ENCODE peak calls at places on chromosomes 3 and 15, in six cellular contexts. One of them, this sample, is unnamed.

GRCh38 chr3:51397389-51397788 is 6.3 kb downstream of the RBM15B start:
- DNase-seq in fibroblast of lung: no peak
- DNase-seq in mesendoderm: no peak
- DNase-seq in Panc1: no peak
- DNase-seq in cardiac muscle cell: no peak
- DNase-seq in hepatocyte: no peak
- DNase-seq in this sample: no peak

GRCh38 chr3:100420885-100421284 is 19.5 kb downstream of the LNP1 start:
- DNase-seq in fibroblast of lung: no peak
- DNase-seq in mesendoderm: no peak
- DNase-seq in hepatocyte: no peak
- DNase-seq in cardiac muscle cell: no peak
- DNase-seq in Panc1: no peak
- DNase-seq in this sample: no peak

GRCh38 chr15:86229966-86230365 is 150.3 kb downstream of the AGBL1 start:
- DNase-seq in cardiac muscle cell: no peak
- DNase-seq in hepatocyte: no peak
- DNase-seq in Panc1: no peak
- DNase-seq in mesendoderm: peak; percentile 66
- DNase-seq in fibroblast of lung: no peak
- DNase-seq in this sample: no peak

GRCh38 chr15:43514241-43515057 is 3.0 kb upstream of the MAP1A start:
- DNase-seq in mesendoderm: peak; percentile 76
- DNase-seq in hepatocyte: peak; percentile 44
- DNase-seq in fibroblast of lung: peak; percentile 43
- DNase-seq in cardiac muscle cell: peak; percentile 30
- DNase-seq in Panc1: no peak
- DNase-seq in this sample: peak; percentile 72

GRCh38 chr15:36579792-36580431 is 486 bp downstream of the CDIN1 start:
- DNase-seq in cardiac muscle cell: no peak
- DNase-seq in hepatocyte: peak; percentile 33
- DNase-seq in fibroblast of lung: no peak
- DNase-seq in Panc1: no peak
- DNase-seq in mesendoderm: no peak
- DNase-seq in this sample: no peak

GRCh38 chr3:50251220-50251619 is 15.2 kb downstream of the GNAI2 start:
- DNase-seq in mesendoderm: no peak
- DNase-seq in hepatocyte: no peak
- DNase-seq in Panc1: no peak
- DNase-seq in fibroblast of lung: peak; percentile 94
- DNase-seq in cardiac muscle cell: peak; percentile 73
- DNase-seq in this sample: peak; percentile 59

GRCh38 chr3:46065751-46066256 is 38.5 kb upstream of the XCR1 start:
- DNase-seq in Panc1: no peak
- DNase-seq in cardiac muscle cell: no peak
- DNase-seq in mesendoderm: no peak
- DNase-seq in hepatocyte: no peak
- DNase-seq in fibroblast of lung: no peak
- DNase-seq in this sample: no peak

GRCh38 chr3:138034918-138035317 is 25.0 kb downstream of the CLDN18 start:
- DNase-seq in fibroblast of lung: peak; percentile 18
- DNase-seq in hepatocyte: no peak
- DNase-seq in cardiac muscle cell: no peak
- DNase-seq in mesendoderm: no peak
- DNase-seq in Panc1: no peak
- DNase-seq in this sample: no peak

GRCh38 chr3:36540898-36541518 is 160.7 kb downstream of the STAC start:
- DNase-seq in cardiac muscle cell: peak; percentile 61
- DNase-seq in Panc1: peak; percentile 15
- DNase-seq in fibroblast of lung: peak; percentile 39
- DNase-seq in mesendoderm: peak; percentile 56
- DNase-seq in hepatocyte: peak; percentile 57
- DNase-seq in this sample: no peak

GRCh38 chr3:55416381-55416821 is 70.7 kb downstream of the WNT5A start:
- DNase-seq in hepatocyte: peak; percentile 62
- DNase-seq in Panc1: no peak
- DNase-seq in fibroblast of lung: peak; percentile 89
- DNase-seq in cardiac muscle cell: peak; percentile 66
- DNase-seq in mesendoderm: no peak
- DNase-seq in this sample: no peak

GRCh38 chr15:77642019-77642418 is 9.3 kb upstream of the LINGO1 start:
- DNase-seq in hepatocyte: no peak
- DNase-seq in fibroblast of lung: no peak
- DNase-seq in cardiac muscle cell: no peak
- DNase-seq in Panc1: no peak
- DNase-seq in mesendoderm: no peak
- DNase-seq in this sample: no peak

GRCh38 chr3:72141264-72141663 is 356.3 kb upstream of the PROK2 start:
- DNase-seq in hepatocyte: no peak
- DNase-seq in fibroblast of lung: no peak
- DNase-seq in Panc1: no peak
- DNase-seq in mesendoderm: no peak
- DNase-seq in cardiac muscle cell: no peak
- DNase-seq in this sample: no peak

GRCh38 chr3:191336833-191337232 is 6.5 kb upstream of the UTS2B start:
- DNase-seq in cardiac muscle cell: no peak
- DNase-seq in hepatocyte: no peak
- DNase-seq in Panc1: no peak
- DNase-seq in mesendoderm: no peak
- DNase-seq in fibroblast of lung: no peak
- DNase-seq in this sample: no peak

DNA sequence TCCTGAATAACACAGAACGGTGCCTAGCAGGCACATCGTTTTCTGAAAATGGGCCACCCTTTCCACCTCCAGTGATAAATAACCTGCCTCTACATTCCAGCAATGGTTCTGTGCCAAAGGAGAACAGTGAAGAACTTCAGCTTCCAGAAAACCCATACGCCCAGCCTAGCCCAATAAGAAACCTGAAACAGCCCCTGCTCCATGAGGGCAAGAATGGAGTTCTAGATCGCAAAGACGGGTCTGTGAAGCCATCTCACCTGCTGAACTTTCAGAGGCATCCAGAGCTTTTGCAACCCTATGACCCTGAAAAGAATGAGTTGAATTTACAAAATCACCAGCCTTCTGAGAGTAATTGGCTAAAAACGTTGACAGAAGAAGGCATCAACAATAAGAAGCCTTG is 61.9 kb downstream of the CGNL1 start:
- DNase-seq in mesendoderm: no peak
- DNase-seq in hepatocyte: no peak
- DNase-seq in Panc1: no peak
- DNase-seq in cardiac muscle cell: no peak
- DNase-seq in fibroblast of lung: no peak
- DNase-seq in this sample: no peak
- H3K27ac ChIP-seq in mesendoderm: no peak overlapping the region
- H3K27ac ChIP-seq in hepatocyte: no peak overlapping the region
- H3K27ac ChIP-seq in Panc1: no peak overlapping the region
- H3K27ac ChIP-seq in cardiac muscle cell: peak overlapping the region; percentile 94
- H3K27ac ChIP-seq in fibroblast of lung: no peak overlapping the region
- H3K27ac ChIP-seq in this sample: no peak overlapping the region

DNA sequence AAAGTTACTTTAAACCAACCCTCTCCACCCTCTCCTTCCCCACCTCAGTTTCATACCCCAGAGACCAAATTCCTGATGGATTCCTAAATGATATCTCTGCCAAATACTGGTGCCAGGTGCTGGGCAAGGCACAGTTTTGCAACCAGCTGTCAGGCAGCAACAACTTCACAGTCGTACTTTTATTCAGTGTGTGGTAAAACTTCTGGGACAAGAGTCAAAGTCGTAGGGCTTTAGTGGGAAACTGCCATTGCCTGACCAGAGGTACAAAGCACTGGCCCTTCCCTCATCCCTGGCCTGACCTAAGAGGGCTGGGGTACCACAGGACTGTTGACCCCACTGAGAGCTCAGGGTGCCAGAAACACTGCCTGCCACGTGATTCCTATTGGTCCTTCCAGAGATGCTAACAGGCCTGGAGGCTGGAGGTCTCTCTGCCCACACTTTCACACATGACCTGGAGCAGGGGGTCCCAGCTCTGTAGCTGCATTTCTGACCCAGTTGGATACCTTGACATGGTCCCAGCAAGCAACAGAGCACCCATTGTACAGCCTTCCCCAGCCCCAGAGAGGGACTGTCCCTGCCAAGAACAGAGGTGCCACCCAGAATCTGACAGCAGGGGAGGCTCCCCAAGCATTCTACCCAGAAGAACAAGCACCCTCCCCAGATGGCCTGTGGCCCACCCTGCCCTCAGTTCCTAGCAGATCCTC is 59.9 kb downstream of the LIPC start:
- DNase-seq in hepatocyte: no peak
- DNase-seq in fibroblast of lung: no peak
- DNase-seq in mesendoderm: no peak
- DNase-seq in cardiac muscle cell: no peak
- DNase-seq in Panc1: no peak
- DNase-seq in this sample: no peak
- H3K4me1 ChIP-seq in hepatocyte: no peaks in the 10 kb centered on the region
- H3K4me1 ChIP-seq in fibroblast of lung: no peaks in the 10 kb centered on the region
- H3K4me1 ChIP-seq in mesendoderm: no peaks in the 10 kb centered on the region
- H3K4me1 ChIP-seq in cardiac muscle cell: no peaks in the 10 kb centered on the region
- H3K4me1 ChIP-seq in Panc1: no peaks in the 10 kb centered on the region
- H3K4me1 ChIP-seq in this sample: no peaks in the 10 kb centered on the region

GRCh38 chr15:31049122-31049521 is 52.4 kb downstream of the TRPM1 start:
- DNase-seq in fibroblast of lung: no peak
- DNase-seq in mesendoderm: no peak
- DNase-seq in cardiac muscle cell: no peak
- DNase-seq in hepatocyte: no peak
- DNase-seq in Panc1: no peak
- DNase-seq in this sample: no peak
- H3K4me3 ChIP-seq in fibroblast of lung: no peak overlapping the region
- H3K4me3 ChIP-seq in mesendoderm: no peak overlapping the region
- H3K4me3 ChIP-seq in cardiac muscle cell: no peak overlapping the region
- H3K4me3 ChIP-seq in hepatocyte: no peak overlapping the region
- H3K4me3 ChIP-seq in Panc1: no peak overlapping the region
- H3K4me3 ChIP-seq in this sample: no peak overlapping the region

GRCh38 chr3:134602440-134602814 is 48.4 kb downstream of the KY start:
- DNase-seq in fibroblast of lung: no peak
- DNase-seq in cardiac muscle cell: no peak
- DNase-seq in mesendoderm: no peak
- DNase-seq in Panc1: no peak
- DNase-seq in hepatocyte: no peak
- DNase-seq in this sample: no peak
- H3K27ac ChIP-seq in fibroblast of lung: no peak overlapping the region
- H3K27ac ChIP-seq in cardiac muscle cell: no peak overlapping the region
- H3K27ac ChIP-seq in mesendoderm: no peak overlapping the region
- H3K27ac ChIP-seq in Panc1: no peak overlapping the region
- H3K27ac ChIP-seq in hepatocyte: no peak overlapping the region
- H3K27ac ChIP-seq in this sample: no peak overlapping the region

GRCh38 chr15:99170476-99171065 is 65.7 kb downstream of the SYNM start:
- DNase-seq in mesendoderm: no peak
- DNase-seq in hepatocyte: no peak
- DNase-seq in Panc1: no peak
- DNase-seq in cardiac muscle cell: no peak
- DNase-seq in fibroblast of lung: no peak
- DNase-seq in this sample: no peak
- H3K4me1 ChIP-seq in mesendoderm: no peaks in the 10 kb centered on the region
- H3K4me1 ChIP-seq in hepatocyte: peaks cover 11% of the 10 kb centered on the region
- H3K4me1 ChIP-seq in Panc1: no peaks in the 10 kb centered on the region
- H3K4me1 ChIP-seq in cardiac muscle cell: peaks cover 31% of the 10 kb centered on the region
- H3K4me1 ChIP-seq in fibroblast of lung: peaks cover 14% of the 10 kb centered on the region
- H3K4me1 ChIP-seq in this sample: no peaks in the 10 kb centered on the region

GRCh38 chr3:86989611-86990010 is 1.3 kb downstream of the VGLL3 start:
- DNase-seq in cardiac muscle cell: no peak
- DNase-seq in hepatocyte: no peak
- DNase-seq in fibroblast of lung: peak; percentile 61
- DNase-seq in mesendoderm: no peak
- DNase-seq in Panc1: no peak
- DNase-seq in this sample: no peak

GRCh38 chr3:86990171-86990733 is 697 bp downstream of the VGLL3 start:
- DNase-seq in hepatocyte: peak; percentile 84
- DNase-seq in fibroblast of lung: peak; percentile 48
- DNase-seq in mesendoderm: peak; percentile 76
- DNase-seq in cardiac muscle cell: no peak
- DNase-seq in Panc1: no peak
- DNase-seq in this sample: no peak

GRCh38 chr3:86991840-86992430 is 986 bp upstream of the VGLL3 start:
- DNase-seq in Panc1: no peak
- DNase-seq in mesendoderm: no peak
- DNase-seq in fibroblast of lung: peak; percentile 53
- DNase-seq in hepatocyte: no peak
- DNase-seq in cardiac muscle cell: no peak
- DNase-seq in this sample: no peak

GRCh38 chr3:86990734-86991481 is at the start of gene VGLL3:
- DNase-seq in mesendoderm: peak; percentile 95
- DNase-seq in cardiac muscle cell: peak; percentile 94
- DNase-seq in hepatocyte: peak; percentile 88
- DNase-seq in Panc1: no peak
- DNase-seq in fibroblast of lung: peak; percentile 90
- DNase-seq in this sample: peak; percentile 84

DNA sequence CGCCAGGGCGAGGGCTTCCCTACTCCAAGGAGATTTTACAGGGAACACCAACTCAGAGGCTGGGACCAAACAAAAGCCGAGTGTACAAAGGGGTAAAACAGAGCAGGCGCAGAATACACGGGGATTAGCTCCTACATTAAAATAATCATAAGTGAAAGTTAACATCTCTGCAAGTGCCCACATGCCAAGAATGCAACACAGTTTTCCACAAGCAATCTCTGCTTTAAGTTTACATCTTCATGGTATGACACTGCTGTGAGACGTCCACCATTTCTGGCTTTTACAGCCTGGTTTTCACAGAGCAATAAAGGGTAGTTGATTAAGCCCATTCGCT is 500 bp upstream of the VGLL3 start:
- DNase-seq in hepatocyte: no peak
- DNase-seq in Panc1: no peak
- DNase-seq in cardiac muscle cell: no peak
- DNase-seq in fibroblast of lung: no peak
- DNase-seq in mesendoderm: no peak
- DNase-seq in this sample: no peak
- H3K4me3 ChIP-seq in hepatocyte: peak overlapping the region; percentile 57
- H3K4me3 ChIP-seq in Panc1: peak overlapping the region; percentile 61
- H3K4me3 ChIP-seq in cardiac muscle cell: peak overlapping the region; percentile 65
- H3K4me3 ChIP-seq in fibroblast of lung: peak overlapping the region; percentile 67
- H3K4me3 ChIP-seq in mesendoderm: no peak overlapping the region
- H3K4me3 ChIP-seq in this sample: peak overlapping the region; percentile 47

DNA sequence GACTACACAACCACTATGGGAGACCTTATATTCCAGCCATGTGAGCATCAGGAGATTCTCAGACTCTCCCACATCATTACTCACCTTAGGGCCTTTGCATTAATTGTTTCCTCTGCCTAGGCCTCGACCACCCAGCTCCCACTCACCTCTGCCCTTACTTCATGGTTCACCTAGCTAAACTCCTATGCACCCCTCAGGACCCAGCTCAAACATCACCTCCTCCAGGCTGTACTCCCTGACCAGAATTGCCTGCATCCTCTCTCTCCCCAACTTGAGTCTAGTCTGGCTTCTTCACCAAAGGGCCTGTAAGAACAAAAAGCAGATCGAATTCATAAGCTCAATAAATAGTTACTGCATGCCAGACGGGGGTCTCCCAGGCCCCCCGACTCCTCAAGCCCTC is 53.1 kb upstream of the FAM174B start:
- DNase-seq in fibroblast of lung: no peak
- DNase-seq in mesendoderm: no peak
- DNase-seq in Panc1: no peak
- DNase-seq in cardiac muscle cell: no peak
- DNase-seq in hepatocyte: no peak
- DNase-seq in this sample: no peak
- H3K27ac ChIP-seq in fibroblast of lung: no peak overlapping the region
- H3K27ac ChIP-seq in mesendoderm: no peak overlapping the region
- H3K27ac ChIP-seq in Panc1: no peak overlapping the region
- H3K27ac ChIP-seq in cardiac muscle cell: no peak overlapping the region
- H3K27ac ChIP-seq in hepatocyte: no peak overlapping the region
- H3K27ac ChIP-seq in this sample: no peak overlapping the region